ENCODE peak calls at places on chromosomes 12 and 14, in six cellular contexts. T is trophoblast cell, R is neuronal stem cell, X is H9, W is IMR-90, J is H1. K is an unnamed sample.

GRCh38 chr14:102723650-102724049 is 53.6 kb upstream of the TRAF3 start:
- DNase-seq in T (no peak), R (no peak), X (no peak), W (no peak), J (no peak), K (no peak)

GRCh38 chr14:103422981-103423600 is 37.9 kb downstream of the MARK3 start:
- DNase-seq in T (no peak), R (no peak), X (no peak), W (peak), J (no peak), K (peak)

GRCh38 chr12:49868952-49869815 is 26.3 kb upstream of the BCDIN3D start:
- DNase-seq in T (peak), R (no peak), X (peak), W (peak), J (no peak), K (peak)

GRCh38 chr12:49019435-49020317 is 1.1 kb upstream of the PRKAG1 start:
- DNase-seq in T (peak), R (no peak), X (peak), W (peak), J (no peak), K (peak)

GRCh38 chr14:57168138-57168695 is 100.5 kb downstream of the EXOC5 start:
- DNase-seq in T (no peak), R (no peak), X (no peak), W (no peak), J (no peak), K (no peak)

GRCh38 chr12:67269632-67270578 is 747 bp downstream of the CAND1 start:
- DNase-seq in T (peak), R (no peak), X (peak), W (no peak), J (no peak), K (no peak)

GRCh38 chr12:55728932-55729591 is at the start of gene CD63:
- DNase-seq in T (peak), R (no peak), X (peak), W (peak), J (no peak), K (peak)

GRCh38 chr12:7344831-7345230 is 41.0 kb downstream of the ACSM4 start:
- DNase-seq in T (no peak), R (no peak), X (no peak), W (no peak), J (no peak), K (no peak)

GRCh38 chr12:53098982-53099651 is 1.6 kb downstream of the IGFBP6 start:
- DNase-seq in T (peak), R (peak), X (peak), W (peak), J (peak), K (peak)

GRCh38 chr12:111438501-111438900 is 32.8 kb downstream of the SH2B3 start:
- DNase-seq in T (peak), R (no peak), X (no peak), W (peak), J (no peak), K (peak)

GRCh38 chr12:46370792-46371717 is 1.5 kb downstream of the SLC38A2 start:
- DNase-seq in T (peak), R (peak), X (peak), W (peak), J (no peak), K (peak)

GRCh38 chr12:85575115-85576096 is 260.8 kb downstream of the RASSF9 start:
- DNase-seq in T (peak), R (peak), X (peak), W (peak), J (no peak), K (peak)

GRCh38 chr12:13835657-13836056 is 145.7 kb downstream of the GRIN2B start:
- DNase-seq in T (peak), R (no peak), X (no peak), W (no peak), J (no peak), K (no peak)

GRCh38 chr14:103267226-103267625 is 66.8 kb upstream of the EIF5 start:
- DNase-seq in T (no peak), R (no peak), X (no peak), W (no peak), J (no peak), K (no peak)

GRCh38 chr12:54249489-54249888 is 30.4 kb downstream of the CBX5 start:
- DNase-seq in T (no peak), R (no peak), X (no peak), W (peak), J (no peak), K (no peak)

GRCh38 chr12:76085159-76085868 is 829 bp upstream of the NAP1L1 start:
- DNase-seq in T (peak), R (peak), X (no peak), W (peak), J (no peak), K (peak)

GRCh38 chr14:101007004-101007614 is 103.6 kb upstream of the RTL1 start:
- DNase-seq in T (no peak), R (no peak), X (no peak), W (no peak), J (no peak), K (no peak)

GRCh38 chr14:106694638-106695393 is 1168.4 kb downstream of the TMEM121 start:
- DNase-seq in T (peak), R (no peak), X (no peak), W (no peak), J (no peak), K (no peak)

GRCh38 chr14:104120281-104120741 is 18.1 kb upstream of the KIF26A start:
- DNase-seq in T (peak), R (no peak), X (no peak), W (no peak), J (no peak), K (no peak)

GRCh38 chr14:106083082-106083481 is 556.7 kb downstream of the TMEM121 start:
- DNase-seq in T (no peak), R (no peak), X (no peak), W (no peak), J (no peak), K (no peak)

GRCh38 chr14:55301722-55302121 is 30.5 kb downstream of the FBXO34 start:
- DNase-seq in T (peak), R (no peak), X (no peak), W (peak), J (no peak), K (peak)

GRCh38 chr12:97404093-97404492 is 58.5 kb upstream of the RMST start:
- DNase-seq in T (no peak), R (no peak), X (no peak), W (no peak), J (no peak), K (no peak)

GRCh38 chr12:62466596-62467411 is at the start of gene MON2:
- DNase-seq in T (peak), R (peak), X (peak), W (peak), J (no peak), K (peak)

GRCh38 chr12:62468935-62469334 is 2.3 kb downstream of the MON2 start:
- DNase-seq in T (no peak), R (no peak), X (no peak), W (no peak), J (no peak), K (no peak)

GRCh38 chr12:62466018-62466595 is 519 bp upstream of the MON2 start:
- DNase-seq in T (peak), R (no peak), X (peak), W (peak), J (no peak), K (peak)

GRCh38 chr12:62469704-62470103 is 3.1 kb downstream of the MON2 start:
- DNase-seq in T (no peak), R (no peak), X (no peak), W (no peak), J (no peak), K (no peak)

DNA sequence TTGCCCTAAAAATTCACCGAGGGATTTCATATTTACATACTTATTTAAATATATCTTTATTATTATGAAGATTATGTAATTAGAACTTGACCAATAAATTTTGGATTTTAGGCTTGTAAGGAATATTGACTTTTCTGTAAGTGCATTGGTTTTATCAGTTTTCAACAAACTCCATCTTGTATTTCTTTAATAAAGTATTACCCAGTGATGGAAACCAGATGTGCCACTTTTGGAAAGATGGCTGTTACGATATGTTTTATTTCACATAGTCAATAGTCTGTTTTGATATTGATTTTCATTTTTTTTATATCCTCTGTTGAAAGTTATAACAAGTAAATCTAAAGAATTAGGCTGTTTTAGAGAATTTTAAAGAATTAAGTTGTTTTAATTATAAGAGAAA is 1.8 kb downstream of the MON2 start:
- DNase-seq in T (no peak), R (no peak), X (no peak), W (no peak), J (no peak), K (no peak)
- H3K4me2 ChIP-seq in T (no peak), R (no peak), X (no peak), W (peak), J (no peak), K (no peak)

GRCh38 chr14:35404496-35405303 is at the start of gene NFKBIA:
- DNase-seq in T (peak), R (peak), X (peak), W (peak), J (no peak), K (peak)

GRCh38 chr14:35403085-35403396 is 1.5 kb downstream of the NFKBIA start:
- DNase-seq in T (peak), R (no peak), X (no peak), W (peak), J (no peak), K (no peak)

GRCh38 chr14:35402323-35403084 is 2.0 kb downstream of the NFKBIA start:
- DNase-seq in T (peak), R (no peak), X (no peak), W (peak), J (no peak), K (peak)

GRCh38 chr14:35404246-35404495 is 378 bp downstream of the NFKBIA start:
- DNase-seq in T (no peak), R (no peak), X (no peak), W (no peak), J (no peak), K (no peak)

DNA sequence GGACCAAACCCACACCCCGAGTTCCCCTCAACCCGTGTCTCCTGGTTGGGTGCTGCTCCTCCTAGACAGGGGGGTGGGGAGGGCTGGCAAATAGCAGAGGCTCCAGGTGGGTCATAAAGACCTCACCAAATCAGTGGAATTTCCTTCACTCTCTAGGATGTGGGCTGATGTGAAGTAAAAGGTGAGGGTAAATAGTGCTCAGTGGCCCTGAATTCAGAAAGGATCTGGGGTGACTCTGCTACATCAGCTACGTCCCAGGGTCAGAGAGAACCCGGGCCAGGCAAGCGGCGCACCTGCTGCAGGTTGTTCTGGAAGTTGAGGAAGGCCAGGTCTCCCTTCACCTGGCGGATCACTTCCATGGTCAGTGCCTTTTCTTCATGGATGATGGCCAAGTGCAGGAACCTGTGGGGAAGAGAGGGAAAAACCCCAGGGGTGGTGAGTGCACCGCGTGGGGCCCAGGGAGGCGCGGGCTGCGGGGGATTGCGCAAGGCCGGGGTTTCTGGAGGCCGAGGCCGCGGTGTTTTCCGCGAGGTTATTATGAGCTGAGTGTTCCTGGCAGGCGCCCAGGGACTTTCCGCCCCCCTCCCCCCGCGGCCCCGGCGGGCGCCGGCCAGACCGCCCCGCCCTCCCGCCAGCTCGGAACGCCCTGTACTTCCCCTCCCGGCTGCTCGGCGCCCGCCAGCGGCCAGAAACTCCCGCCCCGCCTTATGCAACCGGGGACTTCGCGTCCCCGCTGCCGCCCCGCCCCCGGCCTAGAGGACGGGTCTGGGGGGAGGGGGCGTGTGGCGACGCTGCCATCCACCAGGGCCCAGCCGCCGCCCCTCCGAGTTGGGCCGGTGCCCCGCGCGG is 928 bp downstream of the NFKBIA start:
- DNase-seq in T (peak), R (peak), X (peak), W (peak), J (no peak), K (peak)
- H2AK5ac ChIP-seq in T (peak), R (peak), X (no peak), W (peak), J (peak), K (peak)

DNA sequence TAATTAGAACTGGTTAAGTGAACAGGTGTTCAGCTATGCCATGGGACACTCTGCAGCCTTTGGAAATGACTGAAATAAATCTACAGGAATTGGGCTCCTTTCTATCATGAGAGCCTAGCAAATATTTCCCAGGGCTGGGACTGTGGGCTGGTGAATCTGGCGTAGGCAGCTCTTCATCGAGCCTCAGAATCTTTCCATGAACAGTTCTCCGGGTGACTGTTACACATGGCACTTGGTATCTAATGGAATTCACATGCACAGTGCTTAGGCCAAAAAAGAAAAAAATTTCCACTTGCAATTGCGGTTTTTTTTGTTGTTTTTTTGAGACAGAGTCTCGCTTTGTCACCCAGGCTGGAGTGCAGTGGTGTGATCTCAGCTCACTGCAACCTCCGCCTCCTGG is 32.1 kb downstream of the PRKAB1 start:
- DNase-seq in T (no peak), R (no peak), X (no peak), W (no peak), J (no peak), K (no peak)
- H2AFZ ChIP-seq in T (no peak), R (no peak), X (no peak), W (no peak), J (no peak), K (no peak)

GRCh38 chr12:3265406-3265805 is 188.2 kb downstream of the TSPAN9 start:
- DNase-seq in T (no peak), R (no peak), X (no peak), W (no peak), J (no peak), K (no peak)
- H3K4me2 ChIP-seq in T (no peak), R (no peak), X (no peak), W (no peak), J (no peak), K (no peak)

GRCh38 chr14:91934554-91935285 is 12.8 kb downstream of the FBLN5 start:
- DNase-seq in T (no peak), R (no peak), X (no peak), W (no peak), J (no peak), K (no peak)

GRCh38 chr14:91927800-91928199 is 19.7 kb downstream of the FBLN5 start:
- DNase-seq in T (no peak), R (no peak), X (no peak), W (no peak), J (no peak), K (no peak)

GRCh38 chr14:91935621-91936020 is 11.9 kb downstream of the FBLN5 start:
- DNase-seq in T (no peak), R (no peak), X (no peak), W (no peak), J (no peak), K (no peak)

GRCh38 chr14:91929700-91930099 is 17.8 kb downstream of the FBLN5 start:
- DNase-seq in T (peak), R (no peak), X (no peak), W (peak), J (no peak), K (no peak)

GRCh38 chr14:91931478-91932088 is 15.9 kb downstream of the FBLN5 start:
- DNase-seq in T (no peak), R (no peak), X (no peak), W (no peak), J (no peak), K (no peak)
- H2AK5ac ChIP-seq in T (no peak), R (no peak), X (no peak), W (no peak), J (no peak), K (no peak)

K was measured in mesenchymal stem cell.